ENCODE peak calls at places on chromosomes 2 and 18, in ten cellular contexts. S, R, D, E, Q, C, J, G, V and N are unnamed samples. For H3K9me3 and H3K4me1, the result is how much of the 10 kb centered on the place peaks cover.

GRCh38 chr2:237912271-237913192 is 53.1 kb downstream of the RAMP1 start:
- DNase-seq in S (no peak), R (peak), D (no peak), E (no peak), Q (no peak), C (no peak), J (no peak), G (no peak), V (no peak), N (no peak)

GRCh38 chr18:45627204-45627526 is 11.9 kb downstream of the SLC14A2 start:
- DNase-seq in S (no peak), R (no peak), D (no peak), E (no peak), Q (no peak), C (no peak), J (no peak), G (no peak), V (no peak), N (no peak)

GRCh38 chr2:240309214-240309613 is 126.2 kb upstream of the GPC1 start:
- DNase-seq in S (no peak), R (peak), D (no peak), E (no peak), Q (no peak), C (no peak), J (no peak), G (no peak), V (no peak), N (no peak)

GRCh38 chr2:172099472-172100079 is 3.1 kb downstream of the DLX2 start:
- DNase-seq in S (no peak), R (no peak), D (no peak), E (no peak), Q (no peak), C (no peak), J (no peak), G (no peak), V (no peak), N (no peak)

GRCh38 chr2:70344195-70344594 is 42.3 kb upstream of the FAM136A start:
- DNase-seq in S (no peak), R (no peak), D (no peak), E (no peak), Q (no peak), C (no peak), J (no peak), G (no peak), V (no peak), N (no peak)

GRCh38 chr2:221767106-221767878 is 195.2 kb upstream of the EPHA4 start:
- DNase-seq in S (no peak), R (no peak), D (no peak), E (no peak), Q (no peak), C (no peak), J (no peak), G (no peak), V (no peak), N (no peak)

GRCh38 chr18:60978338-60978737 is 354.9 kb upstream of the CDH20 start:
- DNase-seq in S (no peak), R (no peak), D (no peak), E (no peak), Q (no peak), C (no peak), J (no peak), G (no peak), V (no peak), N (peak)

GRCh38 chr2:96601382-96602292 is 36.5 kb downstream of the KANSL3 start:
- DNase-seq in S (no peak), R (no peak), D (no peak), E (no peak), Q (peak), C (no peak), J (no peak), G (no peak), V (peak), N (peak)

GRCh38 chr18:52694804-52695203 is 354.8 kb downstream of the DCC start:
- DNase-seq in S (no peak), R (no peak), D (peak), E (peak), Q (peak), C (no peak), J (no peak), G (no peak), V (no peak), N (no peak)

GRCh38 chr2:156322103-156322671 is 10.3 kb downstream of the NR4A2 start:
- DNase-seq in S (no peak), R (no peak), D (no peak), E (no peak), Q (peak), C (no peak), J (no peak), G (no peak), V (no peak), N (no peak)

GRCh38 chr2:181114021-181114420 is 133.6 kb downstream of the UBE2E3 start:
- DNase-seq in S (no peak), R (no peak), D (no peak), E (no peak), Q (no peak), C (no peak), J (no peak), G (no peak), V (no peak), N (no peak)

DNA sequence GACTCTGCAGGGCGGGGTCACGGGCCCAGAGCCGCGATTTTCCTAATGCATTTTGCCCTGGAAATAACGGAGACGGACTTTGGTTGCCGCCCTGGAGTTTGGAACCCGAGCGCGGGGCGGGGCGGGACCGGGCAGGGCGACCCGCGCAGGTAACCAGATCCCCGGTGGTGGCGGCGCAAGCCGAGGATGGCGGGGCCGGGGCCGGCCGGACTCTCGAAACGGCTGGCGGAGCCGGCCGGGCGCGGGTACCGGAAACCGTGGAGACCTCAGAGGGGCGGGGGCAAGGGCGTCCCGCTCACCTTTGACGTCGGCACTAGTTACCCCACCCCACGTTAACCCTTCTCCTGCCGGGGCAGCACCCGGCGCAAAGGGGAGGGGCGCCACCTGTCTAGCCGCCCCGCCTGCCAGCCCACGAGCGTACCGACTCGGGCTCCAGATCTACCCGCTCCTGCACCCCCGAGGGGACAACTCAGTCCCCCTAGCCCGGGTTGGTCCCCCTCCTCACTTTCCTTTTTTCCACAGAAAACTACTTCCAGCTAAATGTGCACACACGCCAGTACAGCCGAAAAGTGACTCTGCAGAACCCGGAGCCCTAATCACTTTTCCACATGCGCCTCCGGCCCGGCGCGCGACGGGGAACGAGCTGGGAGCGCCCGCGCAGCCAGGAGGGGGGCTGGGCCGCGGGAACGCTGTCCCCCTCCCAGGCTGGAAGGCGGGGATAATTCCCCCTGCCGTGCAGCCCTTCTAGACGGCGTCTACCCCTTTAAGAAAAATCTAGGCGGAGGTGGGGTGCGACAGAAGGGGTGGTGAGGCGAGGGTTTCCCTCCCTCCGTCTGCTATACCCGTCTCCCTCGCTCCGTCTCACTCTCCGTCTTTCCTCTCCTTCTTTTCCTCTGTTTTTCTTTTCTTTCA is 2.7 kb downstream of the CYP26B1 start:
- DNase-seq in S (no peak), R (peak), D (peak), E (peak), Q (peak), C (no peak), J (peak), G (peak), V (no peak), N (no peak)
- H3K4me3 ChIP-seq in S (peak), R (peak), D (peak), E (peak), Q (no peak), C (no peak), J (peak), G (peak), V (no peak), N (no peak)

DNA sequence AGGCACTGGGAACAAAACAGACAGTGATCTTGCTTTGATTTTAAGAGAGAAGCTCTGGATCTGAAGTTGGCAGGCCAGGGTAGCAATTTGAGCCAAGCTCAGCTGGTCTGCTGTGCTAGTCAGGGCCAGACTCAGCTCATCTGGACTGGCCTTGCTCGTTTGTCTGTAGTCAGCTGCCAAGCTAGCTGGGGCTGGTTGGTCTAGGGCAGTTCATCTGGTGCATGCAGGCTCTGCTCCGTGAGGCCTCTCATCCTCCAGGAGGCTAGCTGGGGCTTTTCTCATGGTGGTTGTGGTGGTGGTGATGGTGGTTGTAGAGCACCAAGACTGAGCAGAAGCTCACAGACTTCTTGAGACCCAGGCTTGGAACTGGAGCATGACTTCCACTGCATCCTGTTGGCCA is 10.3 kb downstream of the FBLN7 start:
- DNase-seq in S (no peak), R (peak), D (no peak), E (no peak), Q (no peak), C (no peak), J (no peak), G (no peak), V (no peak), N (no peak)
- H3K9me3 ChIP-seq in S (under half), R (under half), D (under half), E (under half), Q (under half), C (under half), J (under half), G (under half), V (under half), N (under half)

GRCh38 chr2:85583667-85584353 is 421 bp upstream of the VAMP5 start:
- DNase-seq in S (no peak), R (no peak), D (no peak), E (no peak), Q (peak), C (no peak), J (no peak), G (no peak), V (no peak), N (no peak)

GRCh38 chr2:85584354-85584856 is at the start of gene VAMP5:
- DNase-seq in S (peak), R (no peak), D (peak), E (no peak), Q (peak), C (peak), J (no peak), G (no peak), V (no peak), N (no peak)

GRCh38 chr2:85580206-85580605 is 2.8 kb downstream of the VAMP8 start:
- DNase-seq in S (no peak), R (no peak), D (no peak), E (no peak), Q (no peak), C (no peak), J (no peak), G (no peak), V (no peak), N (no peak)

GRCh38 chr2:85584857-85585780 is 888 bp downstream of the VAMP5 start:
- DNase-seq in S (no peak), R (no peak), D (peak), E (peak), Q (peak), C (no peak), J (no peak), G (no peak), V (peak), N (peak)

DNA sequence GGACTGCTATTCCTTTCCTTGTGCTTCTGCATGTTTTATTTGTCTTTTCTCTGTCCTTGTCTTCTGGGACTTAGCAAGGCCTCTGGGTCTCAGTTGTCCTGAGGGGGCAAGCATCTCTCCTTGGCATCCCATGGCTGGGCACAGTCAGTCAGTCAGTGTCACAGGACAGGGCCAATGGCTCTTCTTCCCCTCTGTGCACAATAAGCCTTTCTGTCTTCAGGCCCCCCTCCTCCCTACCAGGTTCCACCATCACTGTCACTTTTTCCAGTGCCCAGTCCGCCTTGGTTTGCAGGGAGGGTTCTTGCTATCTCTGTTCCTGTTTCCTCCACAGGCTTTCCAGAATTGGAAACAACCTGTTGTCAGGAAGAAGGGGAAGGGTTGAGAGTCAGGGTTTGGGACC is 1.8 kb upstream of the VAMP5 start:
- DNase-seq in S (no peak), R (no peak), D (no peak), E (no peak), Q (no peak), C (no peak), J (no peak), G (no peak), V (no peak), N (no peak)
- H3K4me1 ChIP-seq in S (under half), R (half or more), D (under half), E (under half), Q (under half), C (half or more), J (half or more), G (under half), V (under half), N (under half)

GRCh38 chr2:67671464-67672450 is 274.6 kb downstream of the ETAA1 start:
- DNase-seq in S (no peak), R (no peak), D (no peak), E (no peak), Q (no peak), C (no peak), J (no peak), G (no peak), V (no peak), N (no peak)

GRCh38 chr2:67669796-67670195 is 272.7 kb downstream of the ETAA1 start:
- DNase-seq in S (no peak), R (no peak), D (no peak), E (no peak), Q (no peak), C (no peak), J (no peak), G (no peak), V (no peak), N (no peak)

GRCh38 chr2:67670704-67671300 is 273.7 kb downstream of the ETAA1 start:
- DNase-seq in S (no peak), R (no peak), D (no peak), E (no peak), Q (no peak), C (no peak), J (no peak), G (no peak), V (no peak), N (no peak)

GRCh38 chr2:67674668-67675067 is 277.5 kb downstream of the ETAA1 start:
- DNase-seq in S (no peak), R (no peak), D (no peak), E (no peak), Q (no peak), C (no peak), J (no peak), G (no peak), V (no peak), N (peak)
- H3K4me3 ChIP-seq in S (no peak), R (no peak), D (no peak), E (no peak), Q (no peak), C (no peak), J (no peak), G (no peak), V (no peak), N (no peak)